ENCODE peak calls at places on chromosomes 16 and 17, in nine cellular contexts. R is heart right ventricle; X is astrocyte; A is progenitor cell of endocrine pancreas; T is fibroblast of mammary gland; D is smooth muscle cell of the brain vasculature; P is astrocyte of the spinal cord; J is stimulated activated naive B cell treated with anti-CD40 and anti-IgM and Interleukin-4, amounts not matched to agents 10 μg/mL and 1 μg/mL and 100 μg/mL, for 72 hours; L is NCI-H1092 treated with DMSO at 0.1 percent for 48 hours. W is an unnamed sample.

GRCh38 chr17:27562777-27563455 is 68.1 kb upstream of the LGALS9 start:
- DNase-seq in L (no peak), A (no peak), D (no peak), P (no peak), X (no peak), R (no peak), T (no peak), J (no peak), W (no peak)

GRCh38 chr16:2471016-2471652 is at the start of gene NTN3:
- DNase-seq in T (no peak), R (no peak), A (no peak), J (no peak), P (no peak), X (no peak), L (peak), D (no peak), W (peak)

GRCh38 chr17:30543456-30543855 is 66.2 kb downstream of the GOSR1 start:
- DNase-seq in A (no peak), X (no peak), T (no peak), J (no peak), R (no peak), P (no peak), D (no peak), L (no peak), W (no peak)

GRCh38 chr17:69066482-69066881 is 5.8 kb upstream of the ABCA9 start:
- DNase-seq in R (no peak), A (no peak), X (no peak), T (no peak), P (no peak), D (no peak), L (no peak), J (no peak), W (no peak)

GRCh38 chr17:49277638-49278037 is 47.1 kb upstream of the PHOSPHO1 start:
- DNase-seq in R (no peak), L (no peak), T (peak), A (no peak), P (no peak), X (no peak), J (no peak), D (no peak), W (no peak)

GRCh38 chr17:79802736-79803420 is 6.0 kb upstream of the CBX8 start:
- DNase-seq in P (no peak), R (no peak), J (no peak), D (no peak), L (no peak), X (no peak), T (no peak), A (no peak), W (no peak)

GRCh38 chr16:31274831-31275816 is 15.3 kb downstream of the ITGAM start:
- DNase-seq in D (no peak), R (no peak), P (no peak), L (no peak), J (no peak), X (no peak), T (no peak), A (no peak), W (no peak)

GRCh38 chr16:4496305-4496704 is 20.1 kb downstream of the HMOX2 start:
- DNase-seq in T (peak), D (no peak), J (no peak), X (peak), A (no peak), P (peak), R (no peak), L (no peak), W (no peak)

GRCh38 chr17:29712677-29713076 is 90.0 kb upstream of the CORO6 start:
- DNase-seq in D (no peak), J (no peak), T (no peak), A (no peak), L (no peak), P (no peak), X (no peak), R (no peak), W (no peak)

W was measured in NCI-H526.